ENCODE peak calls at places on chromosomes 5 and 9, in five cellular contexts. P is tibial nerve, U is right atrium auricular region, A is DND-41, K is lower lobe of right lung. Q is an unnamed sample. For H3K9me3, the result is how much of the 10 kb centered on the place peaks cover.

GRCh38 chr5:55502759-55503158 is 32.0 kb downstream of the PLPP1 start:
- DNase-seq in P (no peak), A (no peak), K (no peak), U (no peak), Q (no peak)

GRCh38 chr5:16773990-16774389 is 157.2 kb upstream of the RETREG1 start:
- DNase-seq in K (no peak), A (no peak), U (no peak), P (no peak), Q (no peak)

GRCh38 chr5:150750469-150750868 is 8.3 kb downstream of the DCTN4 start:
- DNase-seq in A (no peak), P (no peak), K (no peak), U (no peak), Q (no peak)

GRCh38 chr5:65907138-65907537 is 19.2 kb upstream of the ERBIN start:
- DNase-seq in K (no peak), U (no peak), P (no peak), A (no peak), Q (no peak)

GRCh38 chr9:34140853-34141252 is 14.4 kb upstream of the DCAF12 start:
- DNase-seq in P (no peak), U (no peak), A (no peak), K (no peak), Q (no peak)

GRCh38 chr9:87276851-87277251 is 220.8 kb upstream of the DAPK1 start:
- DNase-seq in K (no peak), U (no peak), P (no peak), A (no peak), Q (no peak)

GRCh38 chr9:13513710-13514444 is 234.4 kb upstream of the MPDZ start:
- DNase-seq in K (no peak), U (no peak), P (no peak), A (no peak), Q (no peak)

GRCh38 chr9:127361561-127361960 is 35.4 kb upstream of the SLC2A8 start:
- DNase-seq in A (no peak), U (no peak), K (no peak), P (no peak), Q (no peak)

GRCh38 chr5:72114629-72115028 is 7.4 kb downstream of the MAP1B start:
- DNase-seq in A (no peak), P (no peak), K (no peak), U (no peak), Q (no peak)

GRCh38 chr9:106526805-106527204 is 336.2 kb upstream of the ZNF462 start:
- DNase-seq in U (no peak), P (no peak), A (no peak), K (no peak), Q (no peak)

GRCh38 chr9:34555002-34555348 is 32.2 kb upstream of the ENHO start:
- DNase-seq in A (no peak), P (no peak), K (no peak), U (no peak), Q (no peak)

GRCh38 chr5:50564079-50564478 is 102.4 kb upstream of the PARP8 start:
- DNase-seq in K (no peak), P (no peak), U (no peak), A (peak), Q (no peak)

GRCh38 chr5:2746642-2747041 is 4.8 kb downstream of the IRX2 start:
- DNase-seq in P (no peak), U (no peak), A (no peak), K (no peak), Q (no peak)

GRCh38 chr5:41517909-41518308 is 7.5 kb upstream of the PLCXD3 start:
- DNase-seq in A (no peak), K (no peak), U (no peak), P (no peak), Q (no peak)

GRCh38 chr9:107922246-107922645 is 432.7 kb upstream of the KLF4 start:
- DNase-seq in U (no peak), P (no peak), A (no peak), K (no peak), Q (no peak)

GRCh38 chr5:31106742-31107546 is 86.5 kb upstream of the CDH6 start:
- DNase-seq in P (no peak), U (no peak), K (no peak), A (no peak), Q (no peak)

GRCh38 chr9:23581936-23582335 is 244.1 kb downstream of the ELAVL2 start:
- DNase-seq in P (no peak), K (no peak), A (no peak), U (no peak), Q (no peak)

GRCh38 chr9:95435074-95435728 is 81.6 kb downstream of the PTCH1 start:
- DNase-seq in A (no peak), U (no peak), K (no peak), P (no peak), Q (no peak)

GRCh38 chr9:97057651-97058050 is 18.7 kb upstream of the CTSV start:
- DNase-seq in U (no peak), A (no peak), K (no peak), P (no peak), Q (no peak)

GRCh38 chr5:76657091-76657490 is 33.9 kb upstream of the F2RL2 start:
- DNase-seq in K (no peak), U (no peak), P (no peak), A (no peak), Q (no peak)

GRCh38 chr5:136249678-136250266 is 56.8 kb upstream of the SMIM32 start:
- DNase-seq in K (peak), A (peak), P (peak), U (no peak), Q (no peak)

GRCh38 chr5:94968507-94969095 is 316.3 kb downstream of the MCTP1 start:
- DNase-seq in U (no peak), A (peak), K (no peak), P (no peak), Q (no peak)

GRCh38 chr5:139636207-139636792 is 11.8 kb upstream of the CXXC5 start:
- DNase-seq in K (no peak), A (peak), P (no peak), U (peak), Q (peak)

GRCh38 chr9:462611-463010 is 247.9 kb downstream of the DOCK8 start:
- DNase-seq in K (no peak), P (no peak), U (no peak), A (no peak), Q (no peak)

GRCh38 chr5:106488407-106488806 is 1182.3 kb downstream of the EFNA5 start:
- DNase-seq in A (no peak), P (no peak), U (no peak), K (no peak), Q (no peak)
- H3K9me3 ChIP-seq in A (under half), P (under half), U (under half), K (under half), Q (under half)

GRCh38 chr5:173472784-173473278 is 143.6 kb downstream of the BOD1 start:
- DNase-seq in P (no peak), U (no peak), A (no peak), K (no peak), Q (no peak)

GRCh38 chr5:173474881-173475287 is 141.6 kb downstream of the BOD1 start:
- DNase-seq in P (no peak), K (no peak), U (no peak), A (no peak), Q (no peak)

GRCh38 chr5:173473293-173473692 is 143.2 kb downstream of the BOD1 start:
- DNase-seq in U (no peak), A (no peak), K (no peak), P (no peak), Q (no peak)

GRCh38 chr5:173468821-173469251 is 140.6 kb upstream of the STC2 start:
- DNase-seq in K (no peak), P (no peak), U (no peak), A (no peak), Q (no peak)

DNA sequence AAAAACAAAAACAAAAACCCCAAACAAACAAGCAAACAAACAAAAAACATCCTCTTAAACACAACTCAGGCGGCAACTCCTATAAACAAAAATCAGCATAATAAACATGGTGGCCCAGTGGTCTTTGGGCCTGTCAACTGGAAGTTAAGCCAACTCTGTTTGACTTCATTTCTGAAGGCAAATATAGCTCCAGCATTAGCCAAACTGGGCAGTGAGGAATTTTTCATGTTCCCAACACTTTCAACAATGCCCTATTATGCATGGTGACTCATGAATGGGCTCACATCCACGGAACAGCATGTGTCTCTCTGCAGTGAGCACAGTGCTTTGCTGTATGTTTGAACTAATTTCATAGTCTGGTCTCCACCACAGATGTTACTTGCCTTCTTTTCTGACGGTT is 143.9 kb upstream of the STC2 start:
- DNase-seq in K (no peak), U (peak), P (peak), A (no peak), Q (no peak)
- H3K27ac ChIP-seq in K (peak), U (peak), P (peak), A (no peak), Q (no peak)

GRCh38 chr5:138466900-138467710 is 1.8 kb downstream of the EGR1 start:
- DNase-seq in K (peak), P (no peak), A (no peak), U (peak), Q (no peak)

GRCh38 chr5:138464018-138464387 is 1.3 kb upstream of the EGR1 start:
- DNase-seq in K (peak), U (peak), P (peak), A (peak), Q (peak)

GRCh38 chr5:138466058-138466899 is 1.0 kb downstream of the EGR1 start:
- DNase-seq in P (no peak), K (peak), A (no peak), U (peak), Q (no peak)

GRCh38 chr5:138464388-138465287 is 641 bp upstream of the EGR1 start:
- DNase-seq in K (peak), P (peak), U (peak), A (peak), Q (peak)

DNA sequence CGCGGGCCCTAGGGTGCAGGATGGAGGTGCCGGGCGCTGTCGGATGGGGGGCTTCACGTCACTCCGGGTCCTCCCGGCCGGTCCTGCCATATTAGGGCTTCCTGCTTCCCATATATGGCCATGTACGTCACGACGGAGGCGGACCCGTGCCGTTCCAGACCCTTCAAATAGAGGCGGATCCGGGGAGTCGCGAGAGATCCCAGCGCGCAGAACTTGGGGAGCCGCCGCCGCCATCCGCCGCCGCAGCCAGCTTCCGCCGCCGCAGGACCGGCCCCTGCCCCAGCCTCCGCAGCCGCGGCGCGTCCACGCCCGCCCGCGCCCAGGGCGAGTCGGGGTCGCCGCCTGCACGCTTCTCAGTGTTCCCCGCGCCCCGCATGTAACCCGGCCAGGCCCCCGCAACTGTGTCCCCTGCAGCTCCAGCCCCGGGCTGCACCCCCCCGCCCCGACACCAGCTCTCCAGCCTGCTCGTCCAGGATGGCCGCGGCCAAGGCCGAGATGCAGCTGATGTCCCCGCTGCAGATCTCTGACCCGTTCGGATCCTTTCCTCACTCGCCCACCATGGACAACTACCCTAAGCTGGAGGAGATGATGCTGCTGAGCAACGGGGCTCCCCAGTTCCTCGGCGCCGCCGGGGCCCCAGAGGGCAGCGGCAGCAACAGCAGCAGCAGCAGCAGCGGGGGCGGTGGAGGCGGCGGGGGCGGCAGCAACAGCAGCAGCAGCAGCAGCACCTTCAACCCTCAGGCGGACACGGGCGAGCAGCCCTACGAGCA is at the start of gene EGR1:
- DNase-seq in P (peak), U (peak), K (peak), A (peak), Q (peak)
- TF ChIP-seq CTCF in P (no peak), U (no peak), K (no peak), A (peak), Q (peak)

DNA sequence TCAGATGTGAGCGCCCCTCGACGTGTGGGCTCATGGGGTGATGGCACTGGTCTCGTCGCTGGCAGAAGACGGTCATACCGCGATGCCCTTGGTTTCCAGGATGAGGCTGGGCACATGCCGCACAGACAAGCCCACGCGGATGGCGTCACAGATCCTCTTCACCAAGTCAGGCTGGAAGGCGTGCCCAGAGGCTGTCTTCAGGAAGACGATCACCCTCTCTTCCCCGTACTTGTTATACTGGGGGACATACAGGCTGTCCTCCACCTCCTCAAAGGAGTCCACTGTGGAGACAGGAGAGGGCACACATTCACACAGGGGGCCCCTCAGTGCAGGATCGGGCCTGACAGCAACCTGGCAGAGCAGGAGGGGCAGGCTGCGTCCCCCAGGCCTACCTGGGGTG is 41.9 kb upstream of the ZNF354A start:
- DNase-seq in A (no peak), P (no peak), U (no peak), K (no peak), Q (no peak)
- H3K9me3 ChIP-seq in A (under half), P (under half), U (under half), K (under half), Q (under half)

GRCh38 chr5:81549123-81549522 is 155.2 kb upstream of the ACOT12 start:
- DNase-seq in P (no peak), U (no peak), K (no peak), A (no peak), Q (no peak)
- H3K27ac ChIP-seq in P (no peak), U (no peak), K (no peak), A (no peak), Q (no peak)

GRCh38 chr5:167049771-167050567 is 1241.5 kb upstream of the WWC1 start:
- DNase-seq in P (no peak), A (no peak), U (no peak), K (no peak), Q (no peak)

GRCh38 chr5:167049043-167049663 is 1242.3 kb upstream of the WWC1 start:
- DNase-seq in A (peak), K (no peak), P (peak), U (no peak), Q (no peak)

GRCh38 chr5:167051369-167051768 is 1240.1 kb upstream of the WWC1 start:
- DNase-seq in A (no peak), U (no peak), K (no peak), P (no peak), Q (no peak)

DNA sequence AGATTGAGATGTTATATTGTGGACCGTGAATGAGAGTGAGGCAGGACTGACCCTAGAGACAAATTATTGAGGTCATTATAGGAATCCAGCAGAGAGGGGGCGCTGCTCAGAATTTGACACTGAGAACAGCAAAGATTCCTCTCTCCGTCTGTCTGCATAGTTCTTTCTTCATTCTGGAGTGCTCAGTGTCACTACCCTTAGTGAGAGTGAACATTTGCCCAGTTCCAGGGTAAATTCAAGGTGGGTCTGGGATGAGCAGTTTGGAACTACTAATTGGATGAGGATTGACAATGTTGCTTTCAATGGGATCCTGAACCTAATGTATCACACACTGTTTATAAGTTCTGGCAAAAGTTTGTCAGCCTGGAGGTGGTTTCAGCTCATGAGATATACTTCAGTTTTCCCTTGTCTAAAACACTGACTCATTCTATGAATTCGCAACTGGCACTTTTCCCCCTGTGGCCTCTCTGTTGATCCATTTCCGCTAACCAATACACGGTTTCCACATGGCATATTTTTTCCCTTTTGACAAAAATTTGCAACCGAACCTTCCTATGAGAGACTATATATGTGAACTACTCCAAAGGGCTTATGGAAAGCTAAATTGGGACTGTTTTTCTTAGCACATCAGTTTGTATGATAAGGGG is 1240.8 kb upstream of the WWC1 start:
- DNase-seq in A (no peak), K (no peak), P (no peak), U (no peak), Q (no peak)
- TF ChIP-seq CTCF in A (no peak), K (no peak), P (no peak), U (no peak), Q (no peak)

GRCh38 chr5:141258948-141259347 is 13.8 kb downstream of the PCDHB15 start:
- DNase-seq in P (no peak), K (no peak), U (no peak), A (no peak), Q (no peak)

GRCh38 chr5:141258464-141258863 is 13.3 kb downstream of the PCDHB15 start:
- DNase-seq in P (no peak), U (no peak), A (no peak), K (no peak), Q (no peak)

GRCh38 chr5:141260458-141261237 is 15.5 kb downstream of the PCDHB15 start:
- DNase-seq in P (no peak), U (no peak), A (no peak), K (no peak), Q (no peak)

GRCh38 chr5:141261238-141261546 is 16.0 kb downstream of the PCDHB15 start:
- DNase-seq in K (no peak), A (no peak), P (no peak), U (no peak), Q (no peak)
- H3K9me3 ChIP-seq in K (half or more), A (under half), P (half or more), U (half or more), Q (half or more)

DNA sequence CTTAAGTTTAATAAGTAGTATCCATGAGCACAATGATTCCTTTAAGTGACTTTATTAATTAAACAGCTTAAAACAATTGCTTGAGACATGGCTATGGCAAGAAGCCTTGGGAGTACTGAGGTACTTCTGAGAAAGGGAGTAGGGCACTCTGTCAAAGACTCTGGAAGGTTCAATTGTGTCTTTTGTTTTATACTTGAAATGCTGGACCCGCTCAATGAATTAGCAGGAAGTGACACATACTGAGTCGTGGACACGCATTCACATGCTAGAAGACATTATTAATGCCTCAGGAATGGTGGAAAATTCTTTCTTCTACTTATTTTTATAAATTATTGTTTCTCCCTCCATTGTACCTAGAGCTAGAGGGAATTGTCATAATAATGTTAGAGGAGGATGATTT is 347.3 kb upstream of the ZNF608 start:
- DNase-seq in U (no peak), A (no peak), P (no peak), K (no peak), Q (no peak)
- H3K27ac ChIP-seq in U (no peak), A (no peak), P (no peak), K (no peak), Q (no peak)

Q was measured in CD4-positive, alpha-beta T cell.